ENCODE peak calls at places on chromosomes 7 and 10, in seven cellular contexts. L is activated CD8-positive, alpha-beta T cell treated with anti-CD3 and anti-CD28 coated beads for 36 hours; H is testis; M is coronary artery; Y is heart left ventricle; J is GM04504; O is GM12892. X is an unnamed sample.
A peak's percentile ranks its signal among the peaks of the same experiment; 100 is the strongest.

GRCh38 chr7:134548877-134549276 is at the start of gene AKR1B15:
- DNase-seq in L (peak; percentile 50), H (no peak), M (no peak), Y (no peak), J (no peak), O (peak; percentile 46), X (no peak)

GRCh38 chr7:105191329-105191728 is 177.3 kb downstream of the KMT2E start:
- DNase-seq in L (no peak), H (no peak), M (no peak), Y (no peak), J (no peak), O (no peak), X (no peak)

GRCh38 chr7:108452707-108453106 is 3.5 kb downstream of the NRCAM start:
- DNase-seq in L (peak; percentile 32), H (no peak), M (no peak), Y (no peak), J (no peak), O (no peak), X (no peak)

GRCh38 chr10:93554760-93555432 is 11.6 kb upstream of the FFAR4 start:
- DNase-seq in L (peak; percentile 70), H (peak; percentile 81), M (no peak), Y (peak; percentile 58), J (no peak), O (peak; percentile 35), X (no peak)

GRCh38 chr7:17384400-17384799 is 85.9 kb downstream of the AHR start:
- DNase-seq in L (no peak), H (no peak), M (no peak), Y (no peak), J (no peak), O (no peak), X (no peak)

GRCh38 chr7:19284596-19285300 is 139.5 kb upstream of the FERD3L start:
- DNase-seq in L (no peak), H (no peak), M (no peak), Y (no peak), J (no peak), O (no peak), X (no peak)

GRCh38 chr10:131748831-131749766 is 151.7 kb upstream of the PPP2R2D start:
- DNase-seq in L (no peak), H (no peak), M (no peak), Y (no peak), J (no peak), O (no peak), X (no peak)

GRCh38 chr7:81140775-81141174 is 221.9 kb upstream of the SEMA3C start:
- DNase-seq in L (no peak), H (no peak), M (no peak), Y (no peak), J (no peak), O (no peak), X (no peak)

GRCh38 chr7:92685146-92686042 is 95.2 kb upstream of the FAM133B start:
- DNase-seq in L (peak; percentile 93), H (no peak), M (no peak), Y (no peak), J (no peak), O (no peak), X (no peak)

GRCh38 chr7:134941185-134941900 is 45.0 kb upstream of the AGBL3 start:
- DNase-seq in L (no peak), H (no peak), M (no peak), Y (no peak), J (peak; percentile 83), O (no peak), X (no peak)

GRCh38 chr7:129886184-129886817 is 66.5 kb downstream of the UBE2H start:
- DNase-seq in L (no peak), H (no peak), M (no peak), Y (no peak), J (no peak), O (no peak), X (no peak)

GRCh38 chr10:114544045-114544659 is 113.9 kb downstream of the ABLIM1 start:
- DNase-seq in L (peak; percentile 89), H (no peak), M (no peak), Y (no peak), J (no peak), O (peak; percentile 65), X (no peak)

GRCh38 chr10:73865459-73866442 is 8.6 kb downstream of the CAMK2G start:
- DNase-seq in L (peak; percentile 64), H (no peak), M (no peak), Y (peak; percentile 58), J (no peak), O (peak; percentile 75), X (no peak)

GRCh38 chr10:49353026-49353894 is 42.6 kb downstream of the DRGX start:
- DNase-seq in L (no peak), H (no peak), M (peak; percentile 8), Y (no peak), J (no peak), O (no peak), X (no peak)

GRCh38 chr10:103295391-103296044 is 18.6 kb downstream of the INA start:
- DNase-seq in L (no peak), H (no peak), M (no peak), Y (no peak), J (peak; percentile 37), O (no peak), X (no peak)

GRCh38 chr7:93987297-93987696 is 16.9 kb downstream of the BET1 start:
- DNase-seq in L (no peak), H (no peak), M (no peak), Y (no peak), J (no peak), O (no peak), X (no peak)

GRCh38 chr7:134701272-134701671 is 54.6 kb downstream of the BPGM start:
- DNase-seq in L (peak; percentile 51), H (no peak), M (no peak), Y (no peak), J (no peak), O (no peak), X (no peak)

GRCh38 chr7:3282457-3282856 is 18.6 kb upstream of the SDK1 start:
- DNase-seq in L (no peak), H (peak; percentile 65), M (no peak), Y (peak; percentile 27), J (no peak), O (no peak), X (no peak)

GRCh38 chr7:45089314-45089891 is 634 bp upstream of the NACAD start:
- DNase-seq in L (peak; percentile 86), H (peak; percentile 86), M (no peak), Y (peak; percentile 45), J (no peak), O (no peak), X (peak; percentile 39)

GRCh38 chr10:102863660-102864059 is 5.6 kb upstream of the AS3MT start:
- DNase-seq in L (no peak), H (no peak), M (no peak), Y (no peak), J (no peak), O (no peak), X (no peak)

GRCh38 chr10:60892571-60892970 is 51.4 kb downstream of the RHOBTB1 start:
- DNase-seq in L (no peak), H (no peak), M (no peak), Y (no peak), J (no peak), O (no peak), X (no peak)

GRCh38 chr7:81688622-81689411 is 81.0 kb downstream of the HGF start:
- DNase-seq in L (no peak), H (no peak), M (no peak), Y (no peak), J (no peak), O (no peak), X (no peak)

GRCh38 chr10:6514180-6514579 is 65.9 kb downstream of the PRKCQ start:
- DNase-seq in L (no peak), H (no peak), M (no peak), Y (no peak), J (no peak), O (no peak), X (no peak)

GRCh38 chr7:147510913-147511312 is 1079.7 kb upstream of the C7orf33 start:
- DNase-seq in L (no peak), H (no peak), M (no peak), Y (no peak), J (no peak), O (no peak), X (no peak)

GRCh38 chr10:49369216-49370162 is 26.4 kb downstream of the DRGX start:
- DNase-seq in L (no peak), H (no peak), M (peak; percentile 36), Y (no peak), J (no peak), O (no peak), X (no peak)

GRCh38 chr10:71486465-71487114 is 89.9 kb downstream of the CDH23 start:
- DNase-seq in L (peak; percentile 77), H (peak; percentile 67), M (no peak), Y (peak; percentile 28), J (peak; percentile 6), O (peak; percentile 36), X (no peak)

X was measured in NCI-H2081 treated with DMSO at 0.1 percent for 48 hours.